ENCODE peak calls at places on chromosomes 2 and 18, in eight cellular contexts. H, Y, R, B, T, P, D and Z are unnamed samples.

GRCh38 chr2:101396352-101396717 is 9.0 kb upstream of the CREG2 start:
- DNase-seq in H (no peak), Y (peak), R (no peak), B (no peak), T (peak), P (no peak), D (no peak), Z (no peak)

GRCh38 chr2:10514743-10515142 is 66.6 kb upstream of the ODC1 start:
- DNase-seq in H (no peak), Y (peak), R (peak), B (no peak), T (peak), P (no peak), D (no peak), Z (peak)

GRCh38 chr2:230627806-230628724 is 84.6 kb upstream of the CAB39 start:
- DNase-seq in H (no peak), Y (peak), R (no peak), B (peak), T (peak), P (no peak), D (no peak), Z (no peak)

GRCh38 chr2:104734937-104735586 is 118.9 kb upstream of the POU3F3 start:
- DNase-seq in H (no peak), Y (no peak), R (no peak), B (no peak), T (no peak), P (no peak), D (no peak), Z (no peak)

GRCh38 chr2:226873051-226873620 is 37.3 kb downstream of the RHBDD1 start:
- DNase-seq in H (no peak), Y (no peak), R (no peak), B (no peak), T (no peak), P (no peak), D (no peak), Z (no peak)

GRCh38 chr2:63692002-63692606 is 103.3 kb downstream of the MDH1 start:
- DNase-seq in H (peak), Y (no peak), R (peak), B (peak), T (peak), P (no peak), D (peak), Z (no peak)

GRCh38 chr18:3207565-3207964 is 12.2 kb downstream of the MYOM1 start:
- DNase-seq in H (no peak), Y (no peak), R (no peak), B (no peak), T (peak), P (peak), D (no peak), Z (no peak)

GRCh38 chr2:52495816-52496215 is 1271.8 kb upstream of the CHAC2 start:
- DNase-seq in H (no peak), Y (no peak), R (no peak), B (no peak), T (no peak), P (no peak), D (no peak), Z (no peak)

GRCh38 chr18:35935805-35936204 is 36.7 kb upstream of the RMP24 start:
- DNase-seq in H (no peak), Y (no peak), R (no peak), B (no peak), T (no peak), P (no peak), D (no peak), Z (no peak)

GRCh38 chr18:28039078-28039477 is 137.9 kb downstream of the CDH2 start:
- DNase-seq in H (no peak), Y (no peak), R (no peak), B (no peak), T (peak), P (no peak), D (peak), Z (no peak)

GRCh38 chr2:204321910-204322765 is 223.1 kb upstream of the PARD3B start:
- DNase-seq in H (no peak), Y (no peak), R (no peak), B (no peak), T (peak), P (peak), D (no peak), Z (no peak)

GRCh38 chr2:101509498-101510274 is 34.8 kb upstream of the RFX8 start:
- DNase-seq in H (no peak), Y (no peak), R (no peak), B (peak), T (no peak), P (no peak), D (no peak), Z (no peak)

GRCh38 chr2:97733341-97734035 is 20.1 kb downstream of the ZAP70 start:
- DNase-seq in H (no peak), Y (no peak), R (no peak), B (no peak), T (no peak), P (no peak), D (no peak), Z (no peak)

GRCh38 chr2:166651080-166651675 is 157.1 kb upstream of the SCN7A start:
- DNase-seq in H (no peak), Y (peak), R (no peak), B (no peak), T (no peak), P (no peak), D (no peak), Z (no peak)

GRCh38 chr2:98090951-98091350 is 4.0 kb downstream of the VWA3B start:
- DNase-seq in H (no peak), Y (no peak), R (no peak), B (no peak), T (no peak), P (no peak), D (no peak), Z (no peak)

GRCh38 chr2:99806758-99807157 is 316.9 kb upstream of the REV1 start:
- DNase-seq in H (no peak), Y (peak), R (no peak), B (no peak), T (peak), P (no peak), D (no peak), Z (no peak)

GRCh38 chr18:75687626-75688025 is 260.1 kb upstream of the SMIM21 start:
- DNase-seq in H (no peak), Y (no peak), R (no peak), B (no peak), T (no peak), P (no peak), D (no peak), Z (no peak)

GRCh38 chr2:110800611-110801402 is 68.4 kb downstream of the ACOXL start:
- DNase-seq in H (peak), Y (no peak), R (no peak), B (no peak), T (no peak), P (no peak), D (no peak), Z (no peak)

GRCh38 chr18:50805732-50806131 is 14.1 kb downstream of the MRO start:
- DNase-seq in H (no peak), Y (no peak), R (no peak), B (no peak), T (no peak), P (no peak), D (no peak), Z (no peak)

GRCh38 chr2:230905448-230906430 is 19.3 kb downstream of the GPR55 start:
- DNase-seq in H (no peak), Y (no peak), R (peak), B (no peak), T (no peak), P (no peak), D (no peak), Z (peak)

GRCh38 chr2:234135750-234136221 is 85.3 kb downstream of the SPP2 start:
- DNase-seq in H (peak), Y (peak), R (peak), B (peak), T (peak), P (no peak), D (peak), Z (no peak)

GRCh38 chr2:205563646-205564045 is 118.7 kb upstream of the NRP2 start:
- DNase-seq in H (peak), Y (no peak), R (no peak), B (peak), T (peak), P (peak), D (peak), Z (no peak)

GRCh38 chr2:231900486-231900942 is 25.7 kb downstream of the NPPC start:
- DNase-seq in H (peak), Y (peak), R (peak), B (peak), T (peak), P (peak), D (peak), Z (no peak)

GRCh38 chr2:152243723-152244122 is 68.2 kb upstream of the STAM2 start:
- DNase-seq in H (no peak), Y (no peak), R (no peak), B (no peak), T (no peak), P (no peak), D (no peak), Z (no peak)

GRCh38 chr2:142944264-142944663 is 66.8 kb downstream of the KYNU start:
- DNase-seq in H (no peak), Y (no peak), R (no peak), B (no peak), T (peak), P (no peak), D (no peak), Z (no peak)

GRCh38 chr2:220673475-220673874 is 898.6 kb downstream of the EPHA4 start:
- DNase-seq in H (no peak), Y (no peak), R (no peak), B (no peak), T (no peak), P (no peak), D (no peak), Z (no peak)

DNA sequence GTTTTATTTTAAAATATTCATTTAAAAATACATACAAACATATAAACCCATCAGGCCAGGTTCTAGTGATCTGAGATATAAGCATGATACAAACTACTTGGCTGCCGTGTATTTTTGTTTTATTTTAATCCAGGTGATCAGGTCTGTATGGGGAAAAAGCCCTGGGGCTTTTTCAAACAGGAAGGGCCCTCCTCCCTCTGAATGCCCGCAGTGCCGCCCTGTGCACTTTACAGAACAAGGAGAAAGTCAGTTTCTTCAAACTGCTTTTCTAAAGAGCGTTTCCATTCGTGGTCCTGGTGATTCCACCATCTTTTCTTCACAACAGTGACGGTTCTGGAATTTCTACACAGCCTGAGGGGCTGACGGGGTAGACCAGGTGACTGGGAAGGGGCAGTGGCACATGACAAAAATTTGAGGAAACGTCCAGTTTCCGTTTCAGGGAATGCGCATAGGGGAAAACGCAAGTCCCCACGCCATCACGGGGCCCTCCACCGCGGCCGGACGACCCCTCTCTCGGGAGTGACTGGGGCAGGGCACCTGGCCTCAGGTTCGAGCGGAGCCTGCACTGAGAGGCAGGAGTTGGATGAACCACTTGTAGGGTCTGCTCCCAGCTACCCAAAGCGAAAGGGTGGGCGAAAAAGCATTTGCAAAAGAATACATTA is 1.1 kb upstream of the SPTBN1 start:
- DNase-seq in H (peak), Y (no peak), R (no peak), B (peak), T (no peak), P (peak), D (peak), Z (no peak)
- H3K4me3 ChIP-seq in H (peak), Y (peak), R (no peak), B (peak), T (peak), P (peak), D (peak), Z (peak)

GRCh38 chr2:213806125-213806726 is 522.0 kb downstream of the SPAG16 start:
- DNase-seq in H (peak), Y (no peak), R (no peak), B (no peak), T (peak), P (no peak), D (no peak), Z (no peak)
- TF ChIP-seq CTCF in H (peak), Y (peak), R (no peak), B (peak), T (peak), P (peak), D (no peak), Z (no peak)

DNA sequence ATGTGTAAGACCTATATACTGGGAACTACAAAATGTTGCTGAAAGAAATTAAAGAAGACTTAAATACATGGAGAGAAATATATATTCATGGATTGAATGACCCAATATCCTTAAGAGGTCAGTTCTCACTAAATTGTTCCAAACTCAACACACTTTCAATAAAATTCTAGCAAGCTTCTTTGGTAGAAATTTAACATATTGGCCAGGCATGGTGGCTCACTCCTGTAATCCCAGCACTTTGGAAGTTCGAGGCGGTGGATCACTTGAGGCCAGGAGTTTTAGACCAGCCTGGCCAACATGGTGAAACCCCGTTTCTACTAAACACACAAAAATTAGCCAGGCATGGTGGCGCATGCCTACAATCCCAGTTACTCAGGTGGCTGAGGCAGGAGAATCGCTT is 33.6 kb upstream of the MYCN start:
- DNase-seq in H (no peak), Y (no peak), R (no peak), B (no peak), T (no peak), P (no peak), D (no peak), Z (no peak)
- H3K27ac ChIP-seq in H (no peak), Y (no peak), R (no peak), B (no peak), T (no peak), P (no peak), D (no peak), Z (no peak)

DNA sequence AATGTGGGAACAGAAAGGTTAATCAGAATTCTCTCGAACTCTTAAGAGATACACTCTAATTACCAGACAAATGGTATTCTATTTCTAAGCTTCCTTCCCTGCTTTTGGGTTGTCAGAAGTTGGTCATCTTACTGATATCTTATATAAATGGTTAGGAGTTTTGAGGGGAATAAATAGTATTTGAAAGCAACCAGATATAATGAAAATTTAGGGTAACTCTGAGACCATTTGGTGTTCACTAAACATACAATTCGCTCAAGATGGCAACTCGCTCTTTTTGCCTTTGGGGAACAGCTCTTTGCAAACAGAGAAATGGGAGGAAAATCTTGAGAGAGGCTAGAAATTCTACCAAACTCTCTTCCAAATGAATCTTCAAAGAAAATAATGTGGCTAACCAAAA is 250.8 kb downstream of the TCF4 start:
- DNase-seq in H (no peak), Y (no peak), R (no peak), B (no peak), T (no peak), P (no peak), D (no peak), Z (no peak)
- H3K4me3 ChIP-seq in H (no peak), Y (no peak), R (no peak), B (no peak), T (no peak), P (peak), D (no peak), Z (peak)

GRCh38 chr2:222756362-222756831 is 84.9 kb downstream of the MOGAT1 start:
- DNase-seq in H (no peak), Y (no peak), R (no peak), B (no peak), T (no peak), P (no peak), D (no peak), Z (no peak)
- TF ChIP-seq CTCF in H (no peak), Y (no peak), R (no peak), B (no peak), T (no peak), P (no peak), D (no peak), Z (no peak)

DNA sequence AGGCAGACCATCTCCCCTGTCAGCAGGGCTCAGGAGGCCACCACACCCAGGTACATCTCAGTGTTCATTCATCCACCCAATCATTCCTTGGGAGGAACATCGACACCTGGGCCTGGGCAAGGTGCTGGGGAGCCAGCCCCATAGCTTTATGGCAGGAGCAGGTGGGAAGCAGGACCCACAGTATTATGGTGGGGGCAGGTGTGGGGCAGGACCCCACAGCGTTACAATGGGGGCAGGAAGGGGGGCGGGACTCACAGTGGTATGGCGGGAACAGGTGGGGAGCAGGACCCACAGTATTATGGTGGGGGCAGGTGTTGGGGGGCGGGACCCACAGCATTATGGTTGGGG is 128.8 kb upstream of the HS6ST1 start:
- DNase-seq in H (no peak), Y (no peak), R (no peak), B (no peak), T (no peak), P (no peak), D (peak), Z (peak)
- H3K27ac ChIP-seq in H (no peak), Y (no peak), R (no peak), B (no peak), T (no peak), P (no peak), D (no peak), Z (no peak)